ENCODE peak calls at places on chromosomes 6 and 20, in four cellular contexts. One of them, this sample, is unnamed.

GRCh38 chr20:44464514-44464913 is 11.2 kb upstream of the TTPAL start:
- DNase-seq in HCT116: no peak
- DNase-seq in psoas muscle: no peak
- DNase-seq in IMR-90: no peak
- DNase-seq in this sample: no peak

GRCh38 chr20:20450461-20451027 is 82.6 kb downstream of the INSM1 start:
- DNase-seq in HCT116: no peak
- DNase-seq in psoas muscle: no peak
- DNase-seq in IMR-90: no peak
- DNase-seq in this sample: no peak

GRCh38 chr6:42279144-42279781 is 61.6 kb upstream of the MRPS10 start:
- DNase-seq in HCT116: no peak
- DNase-seq in psoas muscle: peak
- DNase-seq in IMR-90: peak
- DNase-seq in this sample: peak

GRCh38 chr6:130978660-130979396 is 84.2 kb downstream of the EPB41L2 start:
- DNase-seq in HCT116: no peak
- DNase-seq in psoas muscle: no peak
- DNase-seq in IMR-90: no peak
- DNase-seq in this sample: no peak

GRCh38 chr6:105024803-105025202 is 67.9 kb downstream of the LIN28B start:
- DNase-seq in HCT116: no peak
- DNase-seq in psoas muscle: no peak
- DNase-seq in IMR-90: no peak
- DNase-seq in this sample: peak

GRCh38 chr6:16683524-16684194 is 77.6 kb downstream of the ATXN1 start:
- DNase-seq in HCT116: peak
- DNase-seq in psoas muscle: peak
- DNase-seq in IMR-90: peak
- DNase-seq in this sample: peak

GRCh38 chr6:52641826-52642225 is 29.1 kb upstream of the TMEM14A start:
- DNase-seq in HCT116: no peak
- DNase-seq in psoas muscle: no peak
- DNase-seq in IMR-90: no peak
- DNase-seq in this sample: peak

GRCh38 chr6:106857771-106858652 is 116.5 kb downstream of the CD24 start:
- DNase-seq in HCT116: no peak
- DNase-seq in psoas muscle: no peak
- DNase-seq in IMR-90: no peak
- DNase-seq in this sample: no peak

GRCh38 chr6:31806470-31807272 is at the start of gene LSM2:
- DNase-seq in HCT116: peak
- DNase-seq in psoas muscle: peak
- DNase-seq in IMR-90: peak
- DNase-seq in this sample: peak

GRCh38 chr6:87825865-87826264 is 123.8 kb upstream of the AKIRIN2 start:
- DNase-seq in HCT116: no peak
- DNase-seq in psoas muscle: no peak
- DNase-seq in IMR-90: no peak
- DNase-seq in this sample: no peak

GRCh38 chr6:63624091-63624490 is 11.5 kb upstream of the PHF3 start:
- DNase-seq in HCT116: no peak
- DNase-seq in psoas muscle: no peak
- DNase-seq in IMR-90: no peak
- DNase-seq in this sample: no peak

GRCh38 chr6:159089909-159090308 is 45.1 kb upstream of the TAGAP start:
- DNase-seq in HCT116: no peak
- DNase-seq in psoas muscle: no peak
- DNase-seq in IMR-90: no peak
- DNase-seq in this sample: no peak

GRCh38 chr6:38671885-38672467 is 31.0 kb downstream of the GLO1 start:
- DNase-seq in HCT116: peak
- DNase-seq in psoas muscle: no peak
- DNase-seq in IMR-90: peak
- DNase-seq in this sample: peak

GRCh38 chr6:78397537-78397936 is 469.8 kb upstream of the IRAK1BP1 start:
- DNase-seq in HCT116: no peak
- DNase-seq in psoas muscle: no peak
- DNase-seq in IMR-90: no peak
- DNase-seq in this sample: no peak

GRCh38 chr20:34604980-34605788 is 46.7 kb downstream of the MAP1LC3A start:
- DNase-seq in HCT116: no peak
- DNase-seq in psoas muscle: no peak
- DNase-seq in IMR-90: peak
- DNase-seq in this sample: peak

GRCh38 chr6:119526609-119527605 is 177.3 kb upstream of the MAN1A1 start:
- DNase-seq in HCT116: no peak
- DNase-seq in psoas muscle: no peak
- DNase-seq in IMR-90: no peak
- DNase-seq in this sample: no peak

GRCh38 chr6:148750826-148751225 is 4.0 kb downstream of the UST start:
- DNase-seq in HCT116: no peak
- DNase-seq in psoas muscle: no peak
- DNase-seq in IMR-90: peak
- DNase-seq in this sample: no peak

GRCh38 chr6:52317841-52318581 is 33.5 kb upstream of the MCM3 start:
- DNase-seq in HCT116: no peak
- DNase-seq in psoas muscle: no peak
- DNase-seq in IMR-90: peak
- DNase-seq in this sample: peak

GRCh38 chr6:37487891-37488290 is 11.8 kb downstream of the CCDC167 start:
- DNase-seq in HCT116: no peak
- DNase-seq in psoas muscle: no peak
- DNase-seq in IMR-90: no peak
- DNase-seq in this sample: no peak

GRCh38 chr6:39818695-39819094 is 26.5 kb downstream of the DAAM2 start:
- DNase-seq in HCT116: no peak
- DNase-seq in psoas muscle: no peak
- DNase-seq in IMR-90: peak
- DNase-seq in this sample: no peak

GRCh38 chr20:19995220-19995863 is 21.8 kb upstream of the NAA20 start:
- DNase-seq in HCT116: peak
- DNase-seq in psoas muscle: no peak
- DNase-seq in IMR-90: peak
- DNase-seq in this sample: peak

GRCh38 chr20:9407805-9408421 is 106.5 kb upstream of the LAMP5 start:
- DNase-seq in HCT116: peak
- DNase-seq in psoas muscle: no peak
- DNase-seq in IMR-90: peak
- DNase-seq in this sample: peak

GRCh38 chr6:108574457-108575149 is 13.9 kb downstream of the FOXO3 start:
- DNase-seq in HCT116: no peak
- DNase-seq in psoas muscle: no peak
- DNase-seq in IMR-90: no peak
- DNase-seq in this sample: no peak

DNA sequence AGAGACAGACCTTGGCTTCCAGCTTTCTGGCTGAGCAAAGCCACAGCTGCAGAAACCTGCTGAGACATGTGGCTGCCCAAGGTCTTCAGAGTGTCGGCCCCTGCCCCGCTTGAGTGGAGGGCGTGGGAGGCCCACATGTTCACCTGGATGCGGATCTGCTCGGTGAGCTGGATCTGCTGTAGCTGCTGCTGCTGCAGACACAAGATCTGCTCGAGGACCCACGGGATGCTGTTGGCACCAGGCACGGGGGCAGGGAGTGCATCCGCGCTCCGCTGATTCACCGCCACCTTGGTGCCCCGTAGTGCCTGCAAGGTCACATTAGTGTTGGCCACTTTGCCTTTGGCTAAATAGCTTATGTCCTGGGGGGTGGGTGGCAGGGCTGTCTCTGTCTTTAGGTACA is 10.7 kb downstream of the SALL4 start:
- DNase-seq in HCT116: no peak
- DNase-seq in psoas muscle: no peak
- DNase-seq in IMR-90: no peak
- DNase-seq in this sample: no peak
- H3K4me3 ChIP-seq in HCT116: no peak
- H3K4me3 ChIP-seq in psoas muscle: no peak
- H3K4me3 ChIP-seq in IMR-90: no peak
- H3K4me3 ChIP-seq in this sample: no peak

DNA sequence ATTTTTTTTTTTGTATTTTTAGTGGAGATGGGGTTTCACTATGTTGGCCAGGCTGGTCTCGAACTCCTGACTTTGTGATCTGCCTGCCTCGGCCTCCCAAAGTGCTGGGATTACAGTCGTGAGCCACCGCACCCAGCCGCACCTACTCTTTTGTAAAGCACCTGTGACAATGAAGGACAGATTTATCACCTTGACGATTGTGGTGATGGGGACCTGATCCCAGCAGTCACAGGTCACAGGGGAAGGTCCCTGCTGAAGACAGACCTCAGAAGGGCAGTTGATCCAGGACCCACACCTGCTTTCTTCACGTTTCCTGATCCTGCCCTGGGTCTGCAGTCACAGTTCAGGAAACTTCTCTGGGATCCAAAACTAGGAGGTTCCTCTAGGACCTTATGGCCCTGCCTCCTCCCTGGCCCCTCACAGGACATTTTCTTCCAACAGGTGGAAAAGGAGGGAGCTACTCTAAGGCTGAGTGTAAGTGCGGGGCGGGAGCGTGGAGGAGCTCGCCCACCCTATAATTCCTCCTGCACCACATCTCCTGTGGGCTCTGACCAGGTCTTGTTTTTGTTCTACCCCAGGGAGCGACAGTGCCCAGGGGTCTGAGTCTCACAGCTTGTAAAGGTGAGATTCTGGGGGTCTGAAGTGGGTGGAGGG is 2.8 kb downstream of the HLA-E start:
- DNase-seq in HCT116: no peak
- DNase-seq in psoas muscle: no peak
- DNase-seq in IMR-90: no peak
- DNase-seq in this sample: no peak
- H3K4me3 ChIP-seq in HCT116: no peak
- H3K4me3 ChIP-seq in psoas muscle: peak
- H3K4me3 ChIP-seq in IMR-90: no peak
- H3K4me3 ChIP-seq in this sample: no peak

GRCh38 chr6:27228963-27229477 is 18.5 kb upstream of the PRSS16 start:
- DNase-seq in HCT116: no peak
- DNase-seq in psoas muscle: no peak
- DNase-seq in IMR-90: no peak
- DNase-seq in this sample: no peak
- H3K4me3 ChIP-seq in HCT116: no peak
- H3K4me3 ChIP-seq in psoas muscle: no peak
- H3K4me3 ChIP-seq in IMR-90: no peak
- H3K4me3 ChIP-seq in this sample: no peak

GRCh38 chr6:125797120-125797933 is 6.6 kb downstream of the NCOA7 start:
- DNase-seq in HCT116: no peak
- DNase-seq in psoas muscle: no peak
- DNase-seq in IMR-90: no peak
- DNase-seq in this sample: no peak

GRCh38 chr6:125798734-125799510 is 8.2 kb downstream of the NCOA7 start:
- DNase-seq in HCT116: no peak
- DNase-seq in psoas muscle: no peak
- DNase-seq in IMR-90: no peak
- DNase-seq in this sample: no peak

GRCh38 chr6:125794342-125795137 is 3.8 kb downstream of the NCOA7 start:
- DNase-seq in HCT116: no peak
- DNase-seq in psoas muscle: no peak
- DNase-seq in IMR-90: peak
- DNase-seq in this sample: peak

GRCh38 chr6:125795301-125795700 is 4.5 kb downstream of the NCOA7 start:
- DNase-seq in HCT116: no peak
- DNase-seq in psoas muscle: no peak
- DNase-seq in IMR-90: no peak
- DNase-seq in this sample: no peak

DNA sequence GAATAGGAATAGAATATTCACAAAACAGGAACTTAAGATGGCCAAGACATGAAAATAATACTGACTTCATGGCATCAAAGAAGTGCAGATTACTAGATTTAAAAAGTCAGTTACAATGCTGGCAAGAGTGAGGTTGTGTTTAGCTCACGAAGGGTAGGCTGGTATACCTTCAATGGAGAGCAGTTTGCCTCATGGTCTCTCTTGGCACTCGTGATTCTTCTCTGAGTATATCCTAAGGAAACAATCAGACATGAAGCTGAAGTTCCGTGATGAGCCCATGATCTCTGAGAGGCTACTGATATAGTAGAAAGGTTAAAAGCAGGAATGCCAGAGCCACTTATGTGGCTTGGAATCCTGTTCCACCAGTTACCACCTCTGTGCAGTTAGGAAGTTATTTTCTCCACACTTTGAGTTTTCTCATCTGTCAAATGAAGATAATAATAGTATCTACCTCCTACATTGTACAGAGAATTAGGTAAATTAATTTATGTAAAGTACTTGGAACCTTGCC is 7.2 kb downstream of the NCOA7 start:
- DNase-seq in HCT116: no peak
- DNase-seq in psoas muscle: no peak
- DNase-seq in IMR-90: no peak
- DNase-seq in this sample: no peak
- H3K4me3 ChIP-seq in HCT116: no peak
- H3K4me3 ChIP-seq in psoas muscle: no peak
- H3K4me3 ChIP-seq in IMR-90: no peak
- H3K4me3 ChIP-seq in this sample: no peak

GRCh38 chr20:11754451-11754850 is 163.2 kb upstream of the BTBD3 start:
- DNase-seq in HCT116: no peak
- DNase-seq in psoas muscle: no peak
- DNase-seq in IMR-90: no peak
- DNase-seq in this sample: no peak

GRCh38 chr20:11752336-11752735 is 165.4 kb upstream of the BTBD3 start:
- DNase-seq in HCT116: no peak
- DNase-seq in psoas muscle: no peak
- DNase-seq in IMR-90: no peak
- DNase-seq in this sample: no peak

GRCh38 chr20:11753155-11753554 is 164.5 kb upstream of the BTBD3 start:
- DNase-seq in HCT116: no peak
- DNase-seq in psoas muscle: no peak
- DNase-seq in IMR-90: no peak
- DNase-seq in this sample: no peak

GRCh38 chr20:11755071-11755881 is 162.4 kb upstream of the BTBD3 start:
- DNase-seq in HCT116: no peak
- DNase-seq in psoas muscle: no peak
- DNase-seq in IMR-90: no peak
- DNase-seq in this sample: peak
- H3K4me3 ChIP-seq in HCT116: no peak
- H3K4me3 ChIP-seq in psoas muscle: no peak
- H3K4me3 ChIP-seq in IMR-90: no peak
- H3K4me3 ChIP-seq in this sample: no peak

GRCh38 chr6:152185158-152185574 is 377.7 kb downstream of the ESR1 start:
- DNase-seq in HCT116: no peak
- DNase-seq in psoas muscle: no peak
- DNase-seq in IMR-90: no peak
- DNase-seq in this sample: no peak
- H3K4me3 ChIP-seq in HCT116: no peak
- H3K4me3 ChIP-seq in psoas muscle: no peak
- H3K4me3 ChIP-seq in IMR-90: no peak
- H3K4me3 ChIP-seq in this sample: no peak

GRCh38 chr6:25387921-25388320 is 108.7 kb downstream of the CARMIL1 start:
- DNase-seq in HCT116: no peak
- DNase-seq in psoas muscle: no peak
- DNase-seq in IMR-90: no peak
- DNase-seq in this sample: no peak
- H3K4me3 ChIP-seq in HCT116: no peak
- H3K4me3 ChIP-seq in psoas muscle: no peak
- H3K4me3 ChIP-seq in IMR-90: no peak
- H3K4me3 ChIP-seq in this sample: no peak

This sample was measured in fibroblast of villous mesenchyme.